ENCODE peak calls at places on chromosomes 2 and 18, in four cellular contexts. F is K562, Q is upper lobe of right lung, N is heart left ventricle. I is an unnamed sample. For H3K4me1 and H3K36me3, the result is how much of the 10 kb centered on the place peaks cover.

GRCh38 chr2:29310665-29311348 is 195.6 kb downstream of the CLIP4 start:
- DNase-seq in F (no peak), Q (no peak), N (no peak), I (no peak)

GRCh38 chr2:21006423-21007128 is 37.3 kb downstream of the APOB start:
- DNase-seq in N (no peak), Q (no peak), F (no peak), I (no peak)

GRCh38 chr2:228847684-228848083 is 423.4 kb downstream of the PID1 start:
- DNase-seq in F (no peak), N (no peak), Q (no peak), I (no peak)

GRCh38 chr2:176514805-176515500 is 245.7 kb downstream of the MTX2 start:
- DNase-seq in Q (no peak), F (no peak), N (no peak), I (no peak)

GRCh38 chr2:240921319-240922233 is 15.4 kb downstream of the CROCC2 start:
- DNase-seq in F (no peak), N (peak), Q (peak), I (no peak)

GRCh38 chr2:161307676-161308075 is 549 bp upstream of the PSMD14 start:
- DNase-seq in F (no peak), N (no peak), Q (no peak), I (no peak)

GRCh38 chr2:74385396-74385795 is 5.3 kb upstream of the DCTN1 start:
- DNase-seq in F (no peak), N (no peak), Q (no peak), I (no peak)

GRCh38 chr18:24986611-24987270 is 365.2 kb downstream of the ZNF521 start:
- DNase-seq in F (no peak), N (no peak), Q (no peak), I (no peak)

GRCh38 chr2:18722101-18722500 is 132.7 kb upstream of the NT5C1B start:
- DNase-seq in F (no peak), N (no peak), Q (no peak), I (no peak)

GRCh38 chr2:215758691-215759090 is 254.7 kb downstream of the MREG start:
- DNase-seq in F (no peak), N (peak), Q (no peak), I (no peak)

GRCh38 chr2:106960633-106961205 is 74.8 kb upstream of the ST6GAL2 start:
- DNase-seq in F (no peak), N (no peak), Q (no peak), I (no peak)

GRCh38 chr2:25894135-25894830 is 16.0 kb upstream of the ASXL2 start:
- DNase-seq in N (peak), F (no peak), Q (peak), I (no peak)

GRCh38 chr2:168976034-168976654 is 55.0 kb downstream of the ABCB11 start:
- DNase-seq in F (peak), Q (no peak), N (no peak), I (no peak)

GRCh38 chr2:236317938-236318396 is 53.8 kb upstream of the ASB18 start:
- DNase-seq in Q (peak), F (no peak), N (no peak), I (no peak)

GRCh38 chr2:183093857-183094657 is 15.5 kb downstream of the DUSP19 start:
- DNase-seq in N (no peak), F (no peak), Q (no peak), I (no peak)

GRCh38 chr2:172285010-172285621 is 142.3 kb upstream of the ITGA6 start:
- DNase-seq in Q (no peak), N (no peak), F (no peak), I (peak)

GRCh38 chr2:241811209-241811951 is 2.4 kb downstream of the NEU4 start:
- DNase-seq in Q (peak), N (peak), F (no peak), I (no peak)

GRCh38 chr2:10124538-10125045 is 2.1 kb downstream of the RRM2 start:
- DNase-seq in F (peak), N (no peak), Q (no peak), I (peak)

GRCh38 chr18:52348209-52348608 is 8.2 kb downstream of the DCC start:
- DNase-seq in Q (no peak), F (peak), N (no peak), I (no peak)

GRCh38 chr2:199841409-199841808 is 9.6 kb downstream of the FTCDNL1 start:
- DNase-seq in Q (no peak), N (no peak), F (no peak), I (no peak)

GRCh38 chr18:61718944-61719343 is 173.9 kb downstream of the RNF152 start:
- DNase-seq in F (no peak), N (no peak), Q (no peak), I (no peak)

GRCh38 chr2:107777962-107778361 is 48.7 kb upstream of the RGPD4 start:
- DNase-seq in N (no peak), Q (no peak), F (no peak), I (no peak)

GRCh38 chr2:64455545-64455944 is 1.6 kb downstream of the LGALSL start:
- DNase-seq in Q (no peak), F (no peak), N (no peak), I (peak)

GRCh38 chr18:6352275-6352674 is 62.4 kb downstream of the L3MBTL4 start:
- DNase-seq in N (no peak), Q (no peak), F (no peak), I (no peak)

DNA sequence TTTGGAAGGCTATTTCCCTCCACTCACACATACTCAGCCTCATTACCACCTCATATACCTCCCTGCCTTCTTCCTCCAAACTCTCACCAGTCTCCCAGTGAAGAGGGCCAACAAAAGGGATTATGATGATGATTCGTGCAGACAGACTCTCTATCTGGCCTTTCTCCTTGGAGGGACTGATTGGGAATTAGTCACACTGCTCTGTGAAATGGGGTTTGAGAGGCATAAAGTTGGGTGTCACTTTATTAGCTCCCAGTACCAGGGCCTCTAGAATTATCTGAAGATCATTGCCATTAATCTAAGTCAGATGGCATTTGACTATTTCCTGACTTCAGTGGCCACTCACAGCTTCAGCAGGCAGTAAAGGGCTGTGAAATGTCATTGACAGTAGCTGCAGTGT is 17.5 kb downstream of the CNRIP1 start:
- DNase-seq in N (no peak), Q (no peak), F (no peak), I (no peak)
- H3K4me3 ChIP-seq in N (no peak), Q (no peak), F (no peak), I (no peak)

DNA sequence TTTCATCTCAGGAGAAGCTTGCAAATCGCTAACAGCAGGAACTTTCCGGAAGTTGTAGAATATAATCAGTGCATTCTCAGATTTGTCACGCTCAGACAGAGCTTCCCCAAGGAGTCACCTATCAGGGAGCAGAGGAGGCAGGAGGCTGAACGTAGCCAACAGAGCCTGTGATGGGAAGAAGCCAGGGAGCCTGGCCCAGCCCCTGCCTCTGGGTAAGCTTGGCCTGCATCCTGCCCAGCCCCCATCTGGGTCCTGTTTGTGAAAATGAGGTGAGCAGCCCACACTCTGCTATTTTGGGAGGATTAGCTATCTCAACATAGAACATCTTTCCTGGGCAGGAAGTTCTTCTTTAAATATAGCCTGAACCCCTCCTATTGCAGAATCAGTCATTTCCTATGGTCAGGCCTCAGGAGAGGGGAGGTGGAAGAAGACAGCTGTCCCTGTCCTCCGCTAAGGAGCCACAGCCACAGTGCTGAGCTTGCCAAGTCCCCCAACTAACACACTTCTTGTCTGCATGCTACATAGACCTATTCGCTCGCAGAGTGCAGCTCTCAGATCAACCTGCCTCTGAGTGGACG is 19.2 kb upstream of the PKDCC start:
- DNase-seq in Q (peak), F (no peak), N (peak), I (no peak)
- H3K4me1 ChIP-seq in Q (under half), F (under half), N (under half), I (under half)

DNA sequence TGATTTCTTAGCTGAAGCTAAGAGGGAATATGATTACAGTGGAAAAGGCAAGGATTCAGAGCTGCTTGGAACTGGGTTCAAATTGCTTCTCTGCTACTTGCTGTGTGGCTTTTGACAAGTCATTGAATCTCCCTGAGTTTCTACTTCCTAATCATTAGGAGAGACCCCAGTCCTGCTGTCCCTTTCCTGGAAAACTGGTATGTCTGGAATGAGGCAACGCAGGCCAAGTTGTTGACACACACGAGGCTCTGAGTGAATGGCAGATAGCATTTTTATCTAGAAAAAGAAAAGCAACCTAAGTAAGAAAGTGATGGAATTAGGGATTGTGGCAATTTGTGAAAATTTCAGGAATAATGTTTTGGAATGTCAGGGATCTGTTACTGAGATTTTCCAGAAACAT is 123.6 kb downstream of the LPIN1 start:
- DNase-seq in Q (no peak), F (no peak), N (no peak), I (no peak)
- H3K36me3 ChIP-seq in Q (under half), F (under half), N (under half), I (under half)

DNA sequence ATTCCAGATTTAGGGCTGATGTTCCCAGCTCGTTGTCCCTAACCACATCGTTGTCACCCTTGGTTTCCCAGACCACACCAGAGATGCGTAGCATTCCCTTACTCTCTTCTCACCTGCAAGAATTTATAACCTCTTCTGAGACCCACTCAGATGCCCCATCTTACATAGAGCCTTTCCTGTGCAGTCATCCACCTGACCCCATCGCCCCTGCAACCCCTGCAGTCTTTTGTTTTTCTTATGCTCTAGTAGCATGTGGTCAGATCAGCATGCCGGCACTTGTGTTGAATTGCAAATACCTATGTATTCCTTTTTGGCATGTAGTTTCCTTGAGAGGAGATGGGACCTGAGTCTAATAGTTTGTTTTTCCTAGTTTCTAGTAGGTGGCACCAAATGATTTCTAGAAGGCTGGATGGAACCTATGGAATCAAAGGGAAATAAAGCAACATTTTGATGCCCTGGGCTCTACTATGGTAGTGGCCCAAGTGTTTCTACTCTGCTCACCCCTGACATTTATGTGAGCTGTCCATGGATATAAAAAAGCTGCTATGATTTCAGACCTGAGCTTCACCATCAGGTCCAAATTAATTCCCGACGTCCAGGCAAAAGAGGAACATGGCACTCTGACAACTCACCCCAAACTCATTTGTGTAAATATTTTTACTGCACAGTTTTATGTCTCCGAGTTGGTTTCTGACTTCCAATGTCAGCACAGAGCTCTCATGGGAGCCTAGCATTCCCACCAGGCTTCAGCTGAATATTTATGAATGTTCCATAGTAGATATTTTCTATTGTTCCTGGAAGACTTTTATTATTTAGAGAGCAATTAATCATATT is 143.6 kb downstream of the RNF144A start:
- DNase-seq in N (no peak), Q (no peak), F (no peak), I (no peak)
- H3K4me3 ChIP-seq in N (no peak), Q (no peak), F (no peak), I (no peak)

GRCh38 chr18:63097198-63097597 is 222.4 kb downstream of the BCL2 start:
- DNase-seq in F (no peak), N (no peak), Q (no peak), I (no peak)
- H3K4me1 ChIP-seq in F (under half), N (under half), Q (under half), I (under half)

GRCh38 chr18:2952605-2953004 is 60.3 kb downstream of the LPIN2 start:
- DNase-seq in F (no peak), Q (no peak), N (no peak), I (no peak)
- H3K36me3 ChIP-seq in F (half or more), Q (half or more), N (half or more), I (under half)

DNA sequence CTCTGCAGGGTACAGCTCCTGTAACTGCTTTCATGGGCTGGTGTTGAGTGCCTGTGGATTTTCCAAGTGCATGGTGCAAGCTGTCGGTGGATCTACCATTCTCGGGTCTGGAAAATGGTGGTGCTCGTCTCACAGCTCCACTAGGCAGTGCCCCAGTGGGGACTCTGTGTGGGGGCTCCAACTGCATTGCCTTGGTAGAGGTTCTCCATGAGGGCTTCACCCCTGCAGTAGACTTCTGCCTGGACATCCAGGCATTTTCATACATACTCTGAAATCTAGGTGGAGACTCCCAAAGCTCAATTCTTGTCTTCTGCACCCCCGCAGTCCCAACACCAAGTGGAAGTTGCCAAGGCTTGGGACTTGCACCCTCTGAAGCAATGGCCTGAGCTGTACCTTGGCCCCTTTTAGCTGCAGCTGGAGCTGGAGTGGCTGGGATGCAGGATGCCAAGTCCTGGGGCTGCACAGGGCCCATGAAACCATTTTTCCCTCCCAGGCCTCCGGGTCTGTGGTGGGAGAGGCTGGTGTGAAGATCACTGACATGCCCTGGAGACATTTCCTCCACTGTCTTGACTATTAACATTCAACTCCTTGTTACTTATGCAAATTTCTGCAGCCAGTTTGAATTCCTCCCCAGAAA is 41.6 kb downstream of the EDAR start:
- DNase-seq in F (no peak), Q (no peak), N (no peak), I (no peak)
- H3K4me3 ChIP-seq in F (no peak), Q (no peak), N (no peak), I (no peak)

DNA sequence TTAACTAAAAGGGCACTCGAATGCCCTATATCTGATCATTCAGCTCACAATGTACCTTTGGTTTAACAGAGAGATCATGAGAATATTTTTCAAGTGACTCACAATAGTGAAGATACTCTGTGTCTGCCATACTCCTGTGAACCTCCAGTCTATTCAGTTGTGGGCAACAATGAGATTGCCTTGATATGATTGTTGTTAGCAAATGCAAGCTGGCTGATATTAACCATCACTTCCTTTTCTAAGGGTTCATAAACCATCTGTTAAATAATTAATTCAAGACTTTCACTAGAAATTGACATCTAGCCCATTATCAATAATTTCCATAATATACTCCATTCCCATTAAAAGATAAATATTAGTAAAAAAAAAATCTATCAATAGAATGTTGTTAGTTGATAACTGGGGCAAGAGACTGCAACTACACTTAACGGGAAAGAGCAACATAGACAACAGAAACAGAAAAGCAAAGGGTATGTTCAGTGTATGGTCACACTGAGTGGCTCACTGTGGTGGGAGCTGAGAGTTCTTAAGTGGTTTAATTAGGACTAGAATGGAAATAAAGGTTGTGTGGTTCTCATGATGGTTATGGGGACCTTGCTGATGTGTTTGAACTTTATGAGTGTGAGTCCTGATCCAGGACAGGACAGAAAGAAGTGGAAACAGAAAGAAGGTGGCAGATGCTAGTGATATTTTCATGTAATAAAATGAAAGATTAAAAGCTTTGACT is 11.9 kb downstream of the IL18RAP start:
- DNase-seq in N (no peak), F (no peak), Q (no peak), I (no peak)
- H3K4me1 ChIP-seq in N (under half), F (under half), Q (under half), I (under half)